ENCODE peak calls at places on chromosomes 16 and 17, in six cellular contexts. P is stimulated activated naive B cell treated with anti-CD40 and anti-IgM and Interleukin-4, amounts not matched to agents 10 μg/mL and 1 μg/mL and 100 μg/mL, for 72 hours; Z is endothelial cell of umbilical vein; O is progenitor cell of endocrine pancreas; H is Daoy; W is stimulated activated CD4-positive, alpha-beta T cell treated with anti-CD3 and anti-CD28 coated beads, Interleukin-2, amount 100 ng/mL, for 48 hours. Y is an unnamed sample.

GRCh38 chr17:34156741-34157589 is 98.1 kb upstream of the CCL2 start:
- DNase-seq in P (no peak), Z (no peak), O (no peak), H (peak; percentile 28), W (no peak), Y (no peak)

GRCh38 chr17:76000016-76000754 is 470 bp upstream of the CDK3 start:
- DNase-seq in P (peak; percentile 24), Z (peak; percentile 40), O (peak; percentile 50), H (peak; percentile 67), W (peak; percentile 76), Y (no peak)

GRCh38 chr17:75689441-75689873 is 22.3 kb downstream of the SAP30BP start:
- DNase-seq in P (no peak), Z (no peak), O (no peak), H (peak; percentile 61), W (peak; percentile 15), Y (no peak)

GRCh38 chr17:50043290-50044148 is 12.4 kb upstream of the ITGA3 start:
- DNase-seq in P (no peak), Z (peak; percentile 56), O (no peak), H (no peak), W (no peak), Y (no peak)

GRCh38 chr16:28549301-28549899 is 4.3 kb upstream of the SGF29 start:
- DNase-seq in P (no peak), Z (peak; percentile 47), O (no peak), H (peak; percentile 28), W (no peak), Y (no peak)

GRCh38 chr17:45265823-45266222 is 3.9 kb upstream of the SPATA32 start:
- DNase-seq in P (no peak), Z (no peak), O (no peak), H (peak; percentile 77), W (no peak), Y (no peak)

GRCh38 chr17:62653002-62653830 is 25.7 kb downstream of the MRC2 start:
- DNase-seq in P (peak; percentile 94), Z (peak; percentile 30), O (no peak), H (peak; percentile 73), W (peak; percentile 86), Y (no peak)

GRCh38 chr16:31696968-31697743 is 169.5 kb downstream of the AHSP start:
- DNase-seq in P (no peak), Z (peak; percentile 46), O (no peak), H (no peak), W (no peak), Y (peak; percentile 10)

GRCh38 chr16:56317998-56318912 is 107.1 kb downstream of the AMFR start:
- DNase-seq in P (peak; percentile 70), Z (peak; percentile 71), O (peak; percentile 83), H (peak; percentile 73), W (peak; percentile 81), Y (no peak)

GRCh38 chr17:66675991-66676371 is 158.9 kb upstream of the CACNG5 start:
- DNase-seq in P (no peak), Z (no peak), O (no peak), H (no peak), W (no peak), Y (no peak)

GRCh38 chr16:88977845-88978607 is 1.0 kb upstream of the CBFA2T3 start:
- DNase-seq in P (no peak), Z (no peak), O (no peak), H (no peak), W (no peak), Y (no peak)

GRCh38 chr16:68116256-68116853 is 31.2 kb downstream of the NFATC3 start:
- DNase-seq in P (no peak), Z (peak; percentile 46), O (no peak), H (no peak), W (no peak), Y (no peak)

GRCh38 chr17:82868715-82869131 is 28.9 kb upstream of the ZNF750 start:
- DNase-seq in P (no peak), Z (no peak), O (no peak), H (no peak), W (no peak), Y (no peak)

GRCh38 chr16:2340564-2341455 is at the start of gene ABCA3:
- DNase-seq in P (peak; percentile 98), Z (peak; percentile 98), O (peak; percentile 97), H (peak; percentile 95), W (peak; percentile 99), Y (peak; percentile 64)

GRCh38 chr17:65544658-65545057 is 16.8 kb downstream of the AXIN2 start:
- DNase-seq in P (no peak), Z (no peak), O (no peak), H (no peak), W (no peak), Y (no peak)

GRCh38 chr17:42657824-42658588 is 1.1 kb upstream of the TUBG2 start:
- DNase-seq in P (no peak), Z (no peak), O (no peak), H (no peak), W (no peak), Y (no peak)

GRCh38 chr16:87032554-87032953 is 284.6 kb downstream of the C16orf95 start:
- DNase-seq in P (no peak), Z (no peak), O (no peak), H (no peak), W (no peak), Y (no peak)

GRCh38 chr17:67496286-67496685 is 119.2 kb downstream of the PITPNC1 start:
- DNase-seq in P (no peak), Z (no peak), O (no peak), H (no peak), W (no peak), Y (no peak)

GRCh38 chr17:78397681-78398101 is 19.2 kb downstream of the PGS1 start:
- DNase-seq in P (no peak), Z (no peak), O (no peak), H (no peak), W (no peak), Y (no peak)

GRCh38 chr17:17872468-17873345 is 35.9 kb upstream of the SREBF1 start:
- DNase-seq in P (no peak), Z (no peak), O (no peak), H (no peak), W (no peak), Y (no peak)

GRCh38 chr16:70661918-70662641 is 15.7 kb downstream of the IL34 start:
- DNase-seq in P (no peak), Z (no peak), O (no peak), H (peak; percentile 53), W (no peak), Y (no peak)

GRCh38 chr16:10995555-10995954 is 51.2 kb downstream of the CLEC16A start:
- DNase-seq in P (no peak), Z (no peak), O (no peak), H (no peak), W (no peak), Y (no peak)

GRCh38 chr17:63973247-63973646 is 529 bp upstream of the SCN4A start:
- DNase-seq in P (no peak), Z (no peak), O (no peak), H (no peak), W (no peak), Y (no peak)

GRCh38 chr17:47802341-47803022 is 19.1 kb downstream of the OSBPL7 start:
- DNase-seq in P (peak; percentile 33), Z (peak; percentile 36), O (no peak), H (peak; percentile 50), W (peak; percentile 47), Y (no peak)

GRCh38 chr17:6753006-6753445 is 2.8 kb upstream of the XAF1 start:
- DNase-seq in P (no peak), Z (peak; percentile 87), O (no peak), H (peak; percentile 93), W (no peak), Y (peak; percentile 75)